ENCODE peak calls at places on chromosomes 2 and 18, in four cellular contexts. J is heart right ventricle, A is left ventricle myocardium inferior, F is breast epithelium. W is an unnamed sample.

GRCh38 chr18:5295231-5295920 is at the start of gene ZBTB14:
- DNase-seq in J (peak; percentile 73), A (peak; percentile 70), F (peak; percentile 27), W (peak; percentile 22)

GRCh38 chr2:62495777-62496176 is 10.2 kb downstream of the TMEM17 start:
- DNase-seq in J (no peak), A (no peak), F (no peak), W (no peak)

GRCh38 chr18:61413388-61413787 is 80.2 kb downstream of the CDH20 start:
- DNase-seq in J (no peak), A (no peak), F (no peak), W (no peak)

GRCh38 chr2:46852598-46852997 is 63.0 kb downstream of the MCFD2 start:
- DNase-seq in J (no peak), A (no peak), F (no peak), W (no peak)

GRCh38 chr2:232310690-232311089 is 67.9 kb upstream of the ALPP start:
- DNase-seq in J (no peak), A (no peak), F (no peak), W (no peak)

GRCh38 chr2:10452334-10452733 is 4.2 kb upstream of the ODC1 start:
- DNase-seq in J (no peak), A (no peak), F (peak; percentile 52), W (peak; percentile 98)

GRCh38 chr18:65768379-65768778 is 17.6 kb downstream of the CDH7 start:
- DNase-seq in J (no peak), A (no peak), F (no peak), W (peak; percentile 42)

GRCh38 chr2:216215991-216216390 is 106.8 kb downstream of the XRCC5 start:
- DNase-seq in J (no peak), A (no peak), F (no peak), W (peak; percentile 38)

GRCh38 chr2:54279385-54279784 is 23.4 kb upstream of the TSPYL6 start:
- DNase-seq in J (no peak), A (no peak), F (no peak), W (no peak)

GRCh38 chr2:225041871-225042799 is at the start of gene DOCK10:
- DNase-seq in J (peak; percentile 23), A (no peak), F (no peak), W (no peak)

GRCh38 chr2:180319586-180320405 is 312.7 kb upstream of the CWC22 start:
- DNase-seq in J (no peak), A (no peak), F (no peak), W (no peak)

GRCh38 chr2:181348091-181348837 is 108.9 kb upstream of the ITGA4 start:
- DNase-seq in J (no peak), A (no peak), F (no peak), W (no peak)

GRCh38 chr2:120672526-120673204 is 63.0 kb upstream of the GLI2 start:
- DNase-seq in J (no peak), A (no peak), F (no peak), W (no peak)

GRCh38 chr2:228321019-228321418 is 139.5 kb upstream of the SPHKAP start:
- DNase-seq in J (peak; percentile 12), A (no peak), F (no peak), W (no peak)

GRCh38 chr18:75073654-75074053 is 135.3 kb downstream of the PTGR3 start:
- DNase-seq in J (no peak), A (no peak), F (no peak), W (no peak)

GRCh38 chr2:159982842-159983785 is 79.3 kb downstream of the PLA2R1 start:
- DNase-seq in J (no peak), A (no peak), F (no peak), W (peak; percentile 1)
- H3K4me3 ChIP-seq in J (no peak overlapping the region), A (no peak overlapping the region), F (no peak overlapping the region), W (no peak overlapping the region)

GRCh38 chr18:34493566-34494358 is 216.3 kb upstream of the DTNA start:
- DNase-seq in J (peak; percentile 43), A (peak; percentile 31), F (peak; percentile 18), W (peak; percentile 9)

GRCh38 chr18:34491719-34492118 is 218.4 kb upstream of the DTNA start:
- DNase-seq in J (no peak), A (no peak), F (no peak), W (no peak)

GRCh38 chr18:34494359-34494696 is 215.8 kb upstream of the DTNA start:
- DNase-seq in J (peak; percentile 11), A (peak; percentile 23), F (peak; percentile 17), W (no peak)

GRCh38 chr18:34493099-34493544 is 217.0 kb upstream of the DTNA start:
- DNase-seq in J (peak; percentile 74), A (peak; percentile 82), F (peak; percentile 85), W (peak; percentile 85)

DNA sequence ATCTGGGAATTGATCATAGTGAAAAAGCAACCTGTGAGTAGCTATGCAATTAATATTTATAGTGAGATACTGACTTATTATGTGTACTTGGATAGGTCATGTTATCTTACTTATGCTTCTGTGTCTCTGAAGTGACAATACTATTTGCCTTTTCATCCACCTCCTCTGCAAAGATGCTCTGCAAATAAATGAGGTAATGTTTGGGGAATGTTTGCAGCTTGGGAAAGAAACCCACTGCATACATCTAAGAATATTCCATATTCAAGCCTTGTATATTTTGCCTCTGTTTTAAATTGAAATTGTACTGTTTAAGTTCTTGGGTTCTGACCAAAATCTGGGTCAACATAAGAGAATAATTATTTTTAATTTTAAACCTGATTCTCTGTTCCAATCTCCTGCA is 217.4 kb upstream of the DTNA start:
- DNase-seq in J (no peak), A (no peak), F (no peak), W (peak; percentile 57)
- H3K4me3 ChIP-seq in J (peak overlapping the region; percentile 69), A (peak overlapping the region; percentile 78), F (peak overlapping the region; percentile 62), W (no peak overlapping the region)

DNA sequence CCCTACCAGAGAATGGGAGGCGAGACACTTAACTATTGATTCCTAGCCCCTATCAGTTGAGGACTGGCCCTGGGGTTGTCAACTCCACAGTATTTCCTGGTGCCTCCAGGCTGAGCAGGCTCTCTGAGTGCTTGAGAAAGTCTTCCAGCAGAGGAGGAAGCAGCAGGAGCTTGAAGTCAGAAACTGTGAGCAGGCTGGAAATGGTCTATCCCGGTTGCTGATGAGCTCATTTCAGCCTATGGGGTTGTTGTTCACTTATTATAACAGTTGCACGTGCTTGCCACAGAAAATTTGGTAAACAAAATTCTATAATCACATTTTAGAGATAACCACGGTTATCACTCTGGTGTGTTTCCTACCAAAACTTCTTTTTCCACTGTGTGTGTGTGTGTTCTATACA is 254.7 kb upstream of the THUMPD2 start:
- DNase-seq in J (no peak), A (no peak), F (no peak), W (no peak)
- H3K4me3 ChIP-seq in J (no peak overlapping the region), A (no peak overlapping the region), F (no peak overlapping the region), W (no peak overlapping the region)

DNA sequence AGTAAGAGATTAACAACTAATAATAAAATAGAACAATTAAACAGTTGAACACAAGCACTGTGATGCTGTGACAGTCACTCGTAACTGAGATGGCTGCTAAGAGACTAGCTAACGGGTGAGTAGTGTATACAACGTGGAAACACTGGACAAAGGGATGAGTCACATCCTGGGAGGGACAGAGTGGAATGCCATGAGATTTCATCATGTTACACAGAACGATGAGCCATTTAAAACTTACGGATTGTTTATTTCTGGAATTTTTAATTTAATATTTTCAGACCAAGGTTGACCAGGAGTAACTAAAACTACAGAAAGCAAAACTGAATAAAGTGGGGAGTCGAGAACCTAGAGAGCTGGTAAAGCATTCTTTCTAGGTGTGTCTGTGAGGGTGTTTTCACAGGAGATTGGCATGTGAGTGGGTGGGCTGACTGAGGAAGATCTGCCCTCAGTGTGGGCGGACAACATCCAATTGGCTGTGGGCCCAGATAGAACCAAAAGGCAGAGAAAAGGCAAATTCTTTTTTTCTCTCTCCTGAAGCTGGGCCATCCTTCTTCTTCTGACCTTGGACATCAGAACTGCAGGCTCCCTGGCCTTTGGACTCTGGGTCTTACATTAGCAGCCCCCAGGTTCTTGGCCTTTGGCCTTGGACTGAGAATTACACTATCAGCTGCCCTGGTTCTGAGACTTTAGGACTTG is 14.6 kb downstream of the TMSB10 start:
- DNase-seq in J (no peak), A (no peak), F (peak; percentile 79), W (peak; percentile 98)
- H3K4me3 ChIP-seq in J (no peak overlapping the region), A (peak overlapping the region; percentile 34), F (peak overlapping the region; percentile 15), W (no peak overlapping the region)

DNA sequence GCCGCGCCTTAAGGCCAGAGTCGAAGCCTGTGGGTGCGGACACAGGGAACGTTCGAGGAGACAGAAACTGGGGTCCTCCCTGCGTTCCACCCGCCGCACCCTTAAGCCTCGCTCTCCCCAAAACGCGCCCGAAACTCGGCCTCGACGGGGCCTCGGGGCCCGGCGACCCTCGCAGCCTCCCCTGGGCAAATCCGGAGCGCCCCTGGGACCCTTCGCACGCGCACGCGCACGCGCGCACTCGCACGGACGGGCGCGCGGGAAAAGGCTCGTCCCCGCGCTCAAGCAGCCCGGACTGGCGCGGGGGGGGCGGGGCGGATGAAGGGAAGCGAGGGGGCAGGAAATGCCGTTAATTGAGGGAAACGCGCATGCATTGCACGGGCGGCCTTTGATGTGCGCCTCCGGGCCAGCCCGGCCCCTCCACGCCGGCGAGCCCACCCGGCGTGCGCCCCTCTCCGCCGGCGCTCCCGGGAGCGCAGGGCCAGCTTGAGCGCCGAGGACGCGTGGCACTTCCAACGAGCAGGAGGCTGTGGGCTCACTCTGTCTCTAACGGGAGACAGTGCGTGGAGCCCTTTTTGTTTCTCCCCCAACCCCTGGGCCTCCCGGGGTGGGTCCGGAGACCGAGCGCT is 5.4 kb upstream of the SALL3 start:
- DNase-seq in J (no peak), A (no peak), F (no peak), W (no peak)
- H3K4me3 ChIP-seq in J (peak overlapping the region; percentile 14), A (peak overlapping the region; percentile 43), F (peak overlapping the region; percentile 5), W (no peak overlapping the region)

DNA sequence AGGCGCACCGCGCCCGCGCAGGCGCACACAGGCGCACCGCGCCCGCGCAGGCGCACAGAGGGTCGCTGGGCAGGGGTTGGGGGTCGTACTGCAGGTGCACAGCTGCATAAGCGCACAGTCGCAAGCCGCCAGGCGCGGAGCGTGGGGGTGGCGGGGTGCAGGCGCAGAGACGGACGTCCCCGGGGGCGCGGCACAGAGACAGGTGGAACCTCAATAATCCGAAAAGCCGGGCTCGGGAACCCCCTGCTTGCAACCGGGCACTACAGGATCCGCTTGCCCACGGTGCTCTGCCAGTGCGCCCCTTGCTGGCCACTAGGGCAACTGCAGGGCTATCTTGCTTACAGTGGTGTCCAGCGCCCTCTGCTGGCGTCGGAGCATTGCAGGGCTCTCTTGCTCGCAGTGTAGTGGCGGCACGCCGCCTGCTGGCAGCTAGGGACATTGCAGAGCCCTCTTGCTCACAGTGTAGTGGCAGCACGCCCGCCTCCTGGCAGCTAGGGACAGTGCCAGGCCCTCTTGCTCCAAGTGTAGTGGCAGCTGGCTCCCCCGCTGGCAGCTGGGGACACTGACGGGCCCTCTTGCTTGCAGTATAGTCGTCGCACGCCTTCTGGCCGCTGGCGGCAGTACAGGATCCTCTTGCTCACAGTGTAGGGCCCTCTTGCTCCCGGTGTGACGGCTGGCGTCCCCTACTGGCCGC is 34.9 kb downstream of the FAM110C start:
- DNase-seq in J (peak; percentile 27), A (peak; percentile 49), F (peak; percentile 32), W (peak; percentile 44)
- H3K4me3 ChIP-seq in J (no peak overlapping the region), A (peak overlapping the region; percentile 43), F (no peak overlapping the region), W (no peak overlapping the region)

DNA sequence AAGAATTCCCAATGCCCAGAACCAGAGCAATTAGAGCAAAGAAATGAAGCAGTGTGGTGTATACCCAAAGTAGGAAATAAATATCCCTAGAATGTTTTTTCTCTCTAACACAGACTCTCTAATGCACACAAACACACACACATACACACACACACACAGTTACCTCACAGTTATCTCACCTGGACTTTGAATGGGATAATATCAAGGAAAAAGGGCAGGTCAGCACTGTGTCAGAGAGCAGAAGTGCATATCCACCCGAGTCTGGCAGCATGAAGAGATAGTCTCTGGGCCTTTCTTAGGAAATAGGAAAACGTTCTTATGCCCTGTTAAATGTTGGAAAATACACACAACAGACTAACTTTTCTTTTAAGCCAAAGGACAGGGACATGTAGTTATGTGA is 162.0 kb downstream of the COL6A3 start:
- DNase-seq in J (no peak), A (no peak), F (no peak), W (no peak)
- H3K4me3 ChIP-seq in J (no peak overlapping the region), A (no peak overlapping the region), F (no peak overlapping the region), W (no peak overlapping the region)

W was measured in bronchial epithelial cell.